ENCODE peak calls at places on chromosomes 3 and 15, in eight cellular contexts. U is heart right ventricle, E is tibial nerve, S is stomach, M is hepatocyte, O is Panc1, D is body of pancreas, Q is mesendoderm. X is an unnamed sample. For H3K4me1, H3K27me3 and H3K36me3, the result is how much of the 10 kb centered on the place peaks cover.

GRCh38 chr3:13273604-13274105 is 146.5 kb downstream of the NUP210 start:
- DNase-seq in U (no peak), E (no peak), S (no peak), M (no peak), O (no peak), D (no peak), Q (no peak), X (no peak)

GRCh38 chr3:23873941-23874340 is 42.8 kb downstream of the NKIRAS1 start:
- DNase-seq in U (no peak), E (no peak), S (no peak), M (no peak), O (no peak), D (no peak), Q (no peak), X (no peak)

GRCh38 chr3:126300001-126300760 is 57.0 kb downstream of the KLF15 start:
- DNase-seq in U (no peak), E (no peak), S (no peak), M (no peak), O (no peak), D (no peak), Q (no peak), X (no peak)

GRCh38 chr15:61680260-61681037 is 379.8 kb downstream of the VPS13C start:
- DNase-seq in U (no peak), E (no peak), S (no peak), M (no peak), O (no peak), D (no peak), Q (no peak), X (no peak)

GRCh38 chr3:126355251-126355650 is 2.0 kb downstream of the KLF15 start:
- DNase-seq in U (no peak), E (peak), S (no peak), M (no peak), O (no peak), D (no peak), Q (no peak), X (no peak)

GRCh38 chr15:81265944-81266775 is 57.8 kb downstream of the STARD5 start:
- DNase-seq in U (peak), E (peak), S (peak), M (peak), O (peak), D (peak), Q (peak), X (peak)

GRCh38 chr3:24360946-24361345 is 133.7 kb downstream of the THRB start:
- DNase-seq in U (no peak), E (no peak), S (no peak), M (no peak), O (no peak), D (no peak), Q (no peak), X (no peak)

GRCh38 chr3:177554900-177555759 is 357.8 kb upstream of the TBL1XR1 start:
- DNase-seq in U (no peak), E (no peak), S (no peak), M (no peak), O (no peak), D (no peak), Q (peak), X (peak)

GRCh38 chr3:158791259-158791920 is 10.5 kb upstream of the MFSD1 start:
- DNase-seq in U (no peak), E (no peak), S (no peak), M (peak), O (no peak), D (no peak), Q (peak), X (no peak)

GRCh38 chr3:58627580-58627894 is 39.0 kb downstream of the FAM3D start:
- DNase-seq in U (peak), E (no peak), S (peak), M (peak), O (no peak), D (peak), Q (no peak), X (peak)

GRCh38 chr3:28667646-28668376 is 319.2 kb upstream of the AZI2 start:
- DNase-seq in U (peak), E (peak), S (peak), M (peak), O (peak), D (peak), Q (peak), X (peak)

GRCh38 chr3:149790698-149791097 is 1.7 kb downstream of the ANKUB1 start:
- DNase-seq in U (no peak), E (no peak), S (no peak), M (no peak), O (no peak), D (no peak), Q (no peak), X (no peak)

GRCh38 chr3:45387636-45388348 is 584 bp upstream of the LARS2 start:
- DNase-seq in U (no peak), E (no peak), S (no peak), M (no peak), O (no peak), D (no peak), Q (no peak), X (peak)

GRCh38 chr3:5071061-5071460 is 51.0 kb upstream of the ARL8B start:
- DNase-seq in U (no peak), E (no peak), S (no peak), M (peak), O (no peak), D (no peak), Q (no peak), X (no peak)

GRCh38 chr15:60004846-60005351 is 788 bp downstream of the FOXB1 start:
- DNase-seq in U (no peak), E (no peak), S (no peak), M (no peak), O (no peak), D (no peak), Q (peak), X (no peak)

GRCh38 chr15:22968356-22968755 is 11.8 kb downstream of the CYFIP1 start:
- DNase-seq in U (no peak), E (no peak), S (no peak), M (no peak), O (peak), D (no peak), Q (no peak), X (no peak)

GRCh38 chr15:75193976-75194375 is 7.7 kb upstream of the C15orf39 start:
- DNase-seq in U (no peak), E (no peak), S (no peak), M (no peak), O (no peak), D (no peak), Q (no peak), X (no peak)

GRCh38 chr3:141412087-141412935 is 44.0 kb downstream of the ZBTB38 start:
- DNase-seq in U (no peak), E (peak), S (peak), M (peak), O (no peak), D (peak), Q (peak), X (peak)

GRCh38 chr3:130963878-130964277 is 62.7 kb downstream of the ASTE1 start:
- DNase-seq in U (no peak), E (no peak), S (no peak), M (peak), O (peak), D (no peak), Q (peak), X (no peak)

GRCh38 chr3:98900265-98901031 is 1.0 kb downstream of the DCBLD2 start:
- DNase-seq in U (no peak), E (no peak), S (no peak), M (no peak), O (no peak), D (no peak), Q (peak), X (no peak)

DNA sequence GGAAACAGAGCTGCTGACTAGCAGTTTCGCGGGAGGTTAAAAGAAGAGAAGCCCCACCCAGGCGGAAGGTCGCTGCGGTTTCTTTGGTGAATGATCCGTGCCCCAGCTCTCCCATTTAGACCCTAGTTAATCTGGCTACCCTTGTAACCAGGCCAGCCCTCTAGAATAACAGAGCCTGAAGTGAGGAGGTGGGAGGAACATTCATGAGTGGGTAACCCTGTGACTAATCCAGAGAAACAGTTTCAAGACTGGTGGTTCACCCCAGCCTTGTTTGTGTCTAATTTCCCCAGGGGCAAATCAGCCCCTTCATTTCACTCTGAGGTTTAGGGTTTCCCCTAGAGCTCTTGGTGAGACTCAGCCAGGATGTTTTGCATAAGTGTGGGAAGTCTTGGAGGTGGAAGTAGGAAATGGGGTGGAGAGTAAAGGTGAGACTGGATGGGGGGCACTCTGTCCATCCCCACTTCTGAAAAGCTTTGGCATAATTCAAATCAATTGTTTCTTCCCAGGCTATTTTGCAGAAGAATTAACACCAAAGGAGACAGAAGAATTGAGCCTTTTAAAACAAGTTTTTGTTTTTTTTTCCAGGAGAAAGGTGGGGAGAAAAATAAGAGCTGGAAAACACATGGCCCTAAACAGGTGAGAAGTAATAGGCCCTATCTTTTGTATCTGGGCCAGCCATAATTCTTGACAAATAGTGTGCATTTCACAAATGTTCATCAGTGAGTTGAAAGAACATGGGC is 303.1 kb downstream of the RPLP1 start:
- DNase-seq in U (no peak), E (no peak), S (no peak), M (no peak), O (no peak), D (no peak), Q (no peak), X (peak)
- H3K4me1 ChIP-seq in U (under half), E (under half), S (under half), M (under half), O (under half), D (under half), Q (under half), X (under half)

DNA sequence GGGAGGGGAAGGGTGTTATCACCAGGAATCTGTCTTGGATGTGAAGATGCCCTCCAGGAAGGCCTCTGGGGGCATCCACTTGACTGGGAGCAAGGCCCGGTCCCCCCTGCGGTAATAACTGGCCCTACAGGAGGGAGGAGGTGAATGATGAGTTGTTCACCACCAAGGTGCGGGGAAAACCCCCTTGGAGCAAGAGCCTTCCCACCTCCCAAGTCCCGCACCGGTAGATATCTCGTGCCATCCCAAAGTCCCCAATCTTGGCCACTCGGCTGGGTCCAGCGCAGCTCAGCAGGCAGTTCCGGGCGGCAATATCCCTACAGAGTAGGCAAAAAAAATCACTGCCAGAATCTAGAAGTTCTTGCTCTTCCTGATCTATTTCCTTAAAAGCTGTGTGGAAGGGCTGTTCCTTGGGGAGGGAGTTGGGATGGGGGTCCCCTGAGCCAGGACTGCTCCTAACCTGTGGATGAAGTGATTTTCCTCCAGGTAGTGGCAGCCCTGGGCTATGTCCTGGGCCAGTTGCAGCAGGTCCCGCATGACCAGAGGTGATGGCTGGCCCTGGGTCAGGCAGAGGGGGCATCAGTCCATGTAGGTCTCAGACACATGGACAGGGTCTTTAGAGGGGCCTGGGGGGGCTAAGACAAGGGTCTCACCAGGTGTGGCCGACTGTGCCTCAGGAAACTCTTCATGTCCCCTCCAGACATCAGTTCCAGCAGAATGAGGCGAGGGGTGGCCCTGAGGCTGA is 8.7 kb downstream of the LTK start:
- DNase-seq in U (no peak), E (no peak), S (no peak), M (no peak), O (no peak), D (no peak), Q (no peak), X (no peak)
- H3K27me3 ChIP-seq in U (under half), E (under half), S (under half), M (under half), O (under half), D (under half), Q (under half), X (half or more)

GRCh38 chr3:15443826-15444524 is 16.6 kb downstream of the EAF1 start:
- DNase-seq in U (no peak), E (no peak), S (no peak), M (no peak), O (no peak), D (no peak), Q (no peak), X (no peak)

GRCh38 chr3:15436246-15436645 is 8.8 kb downstream of the EAF1 start:
- DNase-seq in U (no peak), E (no peak), S (no peak), M (no peak), O (no peak), D (no peak), Q (no peak), X (no peak)

GRCh38 chr3:15438988-15439387 is 11.6 kb downstream of the EAF1 start:
- DNase-seq in U (no peak), E (no peak), S (no peak), M (no peak), O (no peak), D (no peak), Q (no peak), X (no peak)

GRCh38 chr3:15439476-15439875 is 12.1 kb downstream of the EAF1 start:
- DNase-seq in U (no peak), E (no peak), S (no peak), M (no peak), O (no peak), D (no peak), Q (no peak), X (no peak)

GRCh38 chr3:15440891-15441290 is 13.5 kb downstream of the EAF1 start:
- DNase-seq in U (no peak), E (no peak), S (no peak), M (no peak), O (no peak), D (no peak), Q (no peak), X (no peak)
- H3K36me3 ChIP-seq in U (under half), E (under half), S (half or more), M (under half), O (under half), D (under half), Q (under half), X (half or more)

GRCh38 chr3:167729591-167729990 is 5.1 kb downstream of the PDCD10 start:
- DNase-seq in U (no peak), E (no peak), S (no peak), M (no peak), O (no peak), D (no peak), Q (no peak), X (no peak)
- H3K4me1 ChIP-seq in U (half or more), E (under half), S (under half), M (under half), O (under half), D (under half), Q (under half), X (half or more)

GRCh38 chr15:69749797-69750196 is 297.2 kb downstream of the RPLP1 start:
- DNase-seq in U (no peak), E (no peak), S (no peak), M (no peak), O (no peak), D (no peak), Q (no peak), X (no peak)
- H3K27me3 ChIP-seq in U (under half), E (under half), S (under half), M (under half), O (under half), D (under half), Q (under half), X (half or more)

GRCh38 chr15:63054281-63054683 is 11.7 kb downstream of the TPM1 start:
- DNase-seq in U (no peak), E (no peak), S (no peak), M (peak), O (no peak), D (no peak), Q (no peak), X (no peak)

GRCh38 chr15:63059075-63059474 is 16.5 kb downstream of the TPM1 start:
- DNase-seq in U (no peak), E (no peak), S (no peak), M (no peak), O (no peak), D (no peak), Q (no peak), X (no peak)

GRCh38 chr15:63057454-63058335 is 15.1 kb downstream of the TPM1 start:
- DNase-seq in U (no peak), E (no peak), S (no peak), M (no peak), O (no peak), D (no peak), Q (no peak), X (no peak)

GRCh38 chr15:63054985-63055384 is 12.4 kb downstream of the TPM1 start:
- DNase-seq in U (no peak), E (no peak), S (no peak), M (peak), O (no peak), D (no peak), Q (no peak), X (no peak)

GRCh38 chr15:63056843-63057242 is 14.3 kb downstream of the TPM1 start:
- DNase-seq in U (peak), E (no peak), S (peak), M (no peak), O (no peak), D (no peak), Q (no peak), X (peak)
- H3K36me3 ChIP-seq in U (under half), E (under half), S (half or more), M (under half), O (under half), D (under half), Q (under half), X (half or more)

GRCh38 chr3:43873723-43874122 is 183.0 kb downstream of the ABHD5 start:
- DNase-seq in U (no peak), E (no peak), S (no peak), M (no peak), O (no peak), D (no peak), Q (no peak), X (no peak)

GRCh38 chr3:43874290-43874689 is 183.6 kb downstream of the ABHD5 start:
- DNase-seq in U (no peak), E (no peak), S (no peak), M (no peak), O (no peak), D (no peak), Q (no peak), X (no peak)

GRCh38 chr3:43872901-43873300 is 182.2 kb downstream of the ABHD5 start:
- DNase-seq in U (no peak), E (no peak), S (no peak), M (no peak), O (no peak), D (no peak), Q (peak), X (no peak)

GRCh38 chr3:43879166-43879565 is 188.4 kb downstream of the ABHD5 start:
- DNase-seq in U (no peak), E (no peak), S (peak), M (peak), O (no peak), D (no peak), Q (peak), X (no peak)

DNA sequence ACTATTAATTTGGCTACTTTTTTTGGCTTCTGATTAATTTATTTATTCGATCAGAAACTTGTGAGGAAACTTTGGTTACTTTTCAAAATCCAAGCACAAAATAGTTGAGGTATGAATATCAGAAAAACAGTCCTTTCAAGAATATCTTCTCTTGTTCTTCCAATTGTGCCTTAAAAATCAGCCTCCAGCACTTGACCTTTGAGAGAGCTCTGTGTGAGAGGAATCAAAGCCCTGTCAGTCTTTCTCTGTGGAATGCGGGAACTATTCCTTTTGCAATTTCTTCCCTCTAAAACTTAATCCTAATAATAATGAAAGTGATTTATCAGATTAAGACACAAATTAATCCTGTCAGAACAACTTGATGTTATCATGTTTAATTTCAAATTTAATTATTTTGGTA is 185.9 kb downstream of the ABHD5 start:
- DNase-seq in U (no peak), E (no peak), S (no peak), M (no peak), O (no peak), D (no peak), Q (no peak), X (no peak)
- H3K4me1 ChIP-seq in U (under half), E (under half), S (under half), M (under half), O (under half), D (under half), Q (under half), X (under half)